ENCODE peak calls at places on chromosomes 2 and 18, in five cellular contexts. One of them, this sample, is unnamed.

GRCh38 chr2:134169788-134170187 is 84.1 kb upstream of the MGAT5 start:
- DNase-seq in mammary epithelial cell: peak
- DNase-seq in T1000: no peak
- DNase-seq in activated CD8-positive, alpha-beta memory T cell treated with anti-CD3 and anti-CD28 coated beads, Interleukin-2, amount 10 ng/mL, durations not matched to agents 7 days and 5 days: no peak
- DNase-seq in uterus: no peak
- DNase-seq in this sample: no peak

GRCh38 chr2:189657867-189658266 is 3.4 kb upstream of the ASNSD1 start:
- DNase-seq in mammary epithelial cell: no peak
- DNase-seq in T1000: no peak
- DNase-seq in activated CD8-positive, alpha-beta memory T cell treated with anti-CD3 and anti-CD28 coated beads, Interleukin-2, amount 10 ng/mL, durations not matched to agents 7 days and 5 days: peak
- DNase-seq in uterus: no peak
- DNase-seq in this sample: no peak

GRCh38 chr2:101679801-101680487 is 17.6 kb upstream of the MAP4K4 start:
- DNase-seq in mammary epithelial cell: no peak
- DNase-seq in T1000: no peak
- DNase-seq in activated CD8-positive, alpha-beta memory T cell treated with anti-CD3 and anti-CD28 coated beads, Interleukin-2, amount 10 ng/mL, durations not matched to agents 7 days and 5 days: no peak
- DNase-seq in uterus: no peak
- DNase-seq in this sample: no peak

GRCh38 chr2:66874411-66874810 is 439.5 kb downstream of the MEIS1 start:
- DNase-seq in mammary epithelial cell: no peak
- DNase-seq in T1000: no peak
- DNase-seq in activated CD8-positive, alpha-beta memory T cell treated with anti-CD3 and anti-CD28 coated beads, Interleukin-2, amount 10 ng/mL, durations not matched to agents 7 days and 5 days: no peak
- DNase-seq in uterus: no peak
- DNase-seq in this sample: no peak

GRCh38 chr2:20496477-20496876 is 49.6 kb downstream of the RHOB start:
- DNase-seq in mammary epithelial cell: no peak
- DNase-seq in T1000: no peak
- DNase-seq in activated CD8-positive, alpha-beta memory T cell treated with anti-CD3 and anti-CD28 coated beads, Interleukin-2, amount 10 ng/mL, durations not matched to agents 7 days and 5 days: no peak
- DNase-seq in uterus: no peak
- DNase-seq in this sample: no peak

GRCh38 chr18:47794725-47795447 is 135.6 kb downstream of the SMAD2 start:
- DNase-seq in mammary epithelial cell: no peak
- DNase-seq in T1000: no peak
- DNase-seq in activated CD8-positive, alpha-beta memory T cell treated with anti-CD3 and anti-CD28 coated beads, Interleukin-2, amount 10 ng/mL, durations not matched to agents 7 days and 5 days: no peak
- DNase-seq in uterus: no peak
- DNase-seq in this sample: no peak

GRCh38 chr2:209638346-209638745 is 133.3 kb upstream of the UNC80 start:
- DNase-seq in mammary epithelial cell: peak
- DNase-seq in T1000: no peak
- DNase-seq in activated CD8-positive, alpha-beta memory T cell treated with anti-CD3 and anti-CD28 coated beads, Interleukin-2, amount 10 ng/mL, durations not matched to agents 7 days and 5 days: no peak
- DNase-seq in uterus: no peak
- DNase-seq in this sample: no peak

GRCh38 chr2:134402385-134402784 is 148.5 kb downstream of the MGAT5 start:
- DNase-seq in mammary epithelial cell: no peak
- DNase-seq in T1000: no peak
- DNase-seq in activated CD8-positive, alpha-beta memory T cell treated with anti-CD3 and anti-CD28 coated beads, Interleukin-2, amount 10 ng/mL, durations not matched to agents 7 days and 5 days: no peak
- DNase-seq in uterus: peak
- DNase-seq in this sample: no peak

GRCh38 chr2:18998492-18998891 is 359.9 kb downstream of the OSR1 start:
- DNase-seq in mammary epithelial cell: no peak
- DNase-seq in T1000: no peak
- DNase-seq in activated CD8-positive, alpha-beta memory T cell treated with anti-CD3 and anti-CD28 coated beads, Interleukin-2, amount 10 ng/mL, durations not matched to agents 7 days and 5 days: no peak
- DNase-seq in uterus: no peak
- DNase-seq in this sample: no peak

GRCh38 chr2:234564719-234565118 is 67.8 kb upstream of the ARL4C start:
- DNase-seq in mammary epithelial cell: no peak
- DNase-seq in T1000: no peak
- DNase-seq in activated CD8-positive, alpha-beta memory T cell treated with anti-CD3 and anti-CD28 coated beads, Interleukin-2, amount 10 ng/mL, durations not matched to agents 7 days and 5 days: no peak
- DNase-seq in uterus: no peak
- DNase-seq in this sample: no peak

GRCh38 chr18:24727685-24728084 is 267.2 kb downstream of the HRH4 start:
- DNase-seq in mammary epithelial cell: no peak
- DNase-seq in T1000: no peak
- DNase-seq in activated CD8-positive, alpha-beta memory T cell treated with anti-CD3 and anti-CD28 coated beads, Interleukin-2, amount 10 ng/mL, durations not matched to agents 7 days and 5 days: no peak
- DNase-seq in uterus: no peak
- DNase-seq in this sample: no peak

GRCh38 chr18:8889479-8889878 is 184.1 kb downstream of the MTCL1 start:
- DNase-seq in mammary epithelial cell: no peak
- DNase-seq in T1000: no peak
- DNase-seq in activated CD8-positive, alpha-beta memory T cell treated with anti-CD3 and anti-CD28 coated beads, Interleukin-2, amount 10 ng/mL, durations not matched to agents 7 days and 5 days: no peak
- DNase-seq in uterus: no peak
- DNase-seq in this sample: no peak